ENCODE peak calls at places on chromosomes 13 and 19, in seven cellular contexts. S is DMS153; E is HFFc6; U is pancreas; V is NCI-H2171 treated with DMSO at 0.1 percent for 48 hours; C is CD8-positive, alpha-beta memory T cell; F is IMR-90. Z is an unnamed sample.
A peak's percentile ranks its signal among the peaks of the same experiment; 100 is the strongest.

GRCh38 chr19:30073152-30074000 is 131.3 kb downstream of the URI1 start:
- DNase-seq in S (no peak), E (no peak), U (no peak), V (no peak), C (no peak), F (no peak), Z (no peak)

GRCh38 chr19:18735324-18735723 is 51.8 kb downstream of the CRTC1 start:
- DNase-seq in S (peak; percentile 73), E (no peak), U (no peak), V (peak; percentile 70), C (no peak), F (no peak), Z (no peak)

GRCh38 chr13:77919351-77920294 is 992 bp upstream of the EDNRB start:
- DNase-seq in S (no peak), E (no peak), U (peak; percentile 26), V (peak; percentile 19), C (no peak), F (peak; percentile 15), Z (no peak)

GRCh38 chr13:80048802-80049201 is 292.1 kb downstream of the SPRY2 start:
- DNase-seq in S (peak; percentile 86), E (peak; percentile 95), U (peak; percentile 20), V (peak; percentile 3), C (peak; percentile 11), F (peak; percentile 98), Z (no peak)

GRCh38 chr13:107421951-107422350 is 793.4 kb downstream of the LIG4 start:
- DNase-seq in S (no peak), E (no peak), U (no peak), V (no peak), C (no peak), F (peak; percentile 6), Z (no peak)

GRCh38 chr13:114019367-114019766 is 45.5 kb upstream of the C13orf46 start:
- DNase-seq in S (no peak), E (no peak), U (no peak), V (no peak), C (peak; percentile 25), F (no peak), Z (no peak)

GRCh38 chr19:6424190-6424938 is at the start of gene KHSRP:
- DNase-seq in S (no peak), E (no peak), U (peak; percentile 61), V (no peak), C (peak; percentile 17), F (no peak), Z (no peak)

GRCh38 chr13:34249546-34249945 is 431.6 kb downstream of the RFC3 start:
- DNase-seq in S (no peak), E (no peak), U (no peak), V (no peak), C (no peak), F (no peak), Z (no peak)

GRCh38 chr19:20397292-20397691 is 168.3 kb downstream of the ZNF737 start:
- DNase-seq in S (no peak), E (no peak), U (no peak), V (no peak), C (no peak), F (no peak), Z (no peak)

GRCh38 chr13:43573361-43573740 is 213.4 kb downstream of the ENOX1 start:
- DNase-seq in S (no peak), E (peak; percentile 13), U (no peak), V (no peak), C (no peak), F (no peak), Z (no peak)

GRCh38 chr19:46596008-46596407 is 5.1 kb upstream of the CALM3 start:
- DNase-seq in S (no peak), E (no peak), U (no peak), V (no peak), C (no peak), F (no peak), Z (no peak)

GRCh38 chr13:33183431-33184130 is 102.0 kb downstream of the STARD13 start:
- DNase-seq in S (no peak), E (peak; percentile 50), U (no peak), V (no peak), C (no peak), F (peak; percentile 77), Z (no peak)

GRCh38 chr19:44943801-44944249 is 1.8 kb downstream of the APOC4 start:
- DNase-seq in S (no peak), E (no peak), U (no peak), V (no peak), C (no peak), F (no peak), Z (no peak)

Z was measured in central memory CD4-positive, alpha-beta T cell.